ENCODE peak calls at places on chromosome 12, in eight cellular contexts. O is mammary epithelial cell, X is tibial artery, M is foreskin fibroblast, A is NB4, N is choroid plexus epithelial cell, C is GM20000, D is nephron progenitor cell. R is an unnamed sample.

GRCh38 chr12:64461634-64462414 is 9.9 kb downstream of the TBK1 start:
- DNase-seq in O (peak), X (no peak), M (peak), A (no peak), N (peak), C (no peak), D (peak), R (no peak)

GRCh38 chr12:46389130-46389616 is 16.6 kb upstream of the SLC38A2 start:
- DNase-seq in O (no peak), X (peak), M (peak), A (no peak), N (peak), C (no peak), D (no peak), R (no peak)

GRCh38 chr12:41988715-41989114 is 156.0 kb downstream of the GXYLT1 start:
- DNase-seq in O (no peak), X (no peak), M (no peak), A (no peak), N (no peak), C (no peak), D (no peak), R (no peak)

GRCh38 chr12:28024231-28024995 is 51.9 kb upstream of the PTHLH start:
- DNase-seq in O (peak), X (no peak), M (peak), A (no peak), N (peak), C (no peak), D (no peak), R (no peak)

GRCh38 chr12:3622021-3622731 is 130.7 kb downstream of the CRACR2A start:
- DNase-seq in O (no peak), X (no peak), M (no peak), A (no peak), N (no peak), C (no peak), D (no peak), R (no peak)

GRCh38 chr12:48281811-48282210 is 68.9 kb downstream of the ZNF641 start:
- DNase-seq in O (peak), X (no peak), M (peak), A (no peak), N (peak), C (no peak), D (no peak), R (no peak)

GRCh38 chr12:229441-230191 is 15.7 kb upstream of the SLC6A12 start:
- DNase-seq in O (no peak), X (no peak), M (no peak), A (no peak), N (no peak), C (no peak), D (no peak), R (no peak)

GRCh38 chr12:90593596-90594290 is 361.2 kb downstream of the CCER1 start:
- DNase-seq in O (no peak), X (no peak), M (peak), A (no peak), N (no peak), C (no peak), D (no peak), R (no peak)

GRCh38 chr12:119802472-119802871 is 74.6 kb downstream of the CIT start:
- DNase-seq in O (no peak), X (peak), M (peak), A (no peak), N (peak), C (no peak), D (no peak), R (no peak)

GRCh38 chr12:87802721-87803011 is 226.5 kb downstream of the C12orf50 start:
- DNase-seq in O (no peak), X (no peak), M (no peak), A (no peak), N (no peak), C (no peak), D (no peak), R (no peak)

GRCh38 chr12:9124346-9125031 is 8.8 kb upstream of the A2M start:
- DNase-seq in O (no peak), X (no peak), M (no peak), A (no peak), N (no peak), C (no peak), D (no peak), R (no peak)

GRCh38 chr12:28378749-28379148 is 188.5 kb downstream of the CCDC91 start:
- DNase-seq in O (peak), X (no peak), M (peak), A (peak), N (peak), C (no peak), D (no peak), R (no peak)

GRCh38 chr12:4421590-4422031 is 24.0 kb downstream of the FGF6 start:
- DNase-seq in O (peak), X (no peak), M (peak), A (peak), N (peak), C (peak), D (peak), R (peak)

GRCh38 chr12:5268424-5269210 is 163.3 kb upstream of the NTF3 start:
- DNase-seq in O (peak), X (no peak), M (no peak), A (no peak), N (no peak), C (no peak), D (no peak), R (no peak)

GRCh38 chr12:131755305-131756113 is 44.6 kb downstream of the SFSWAP start:
- DNase-seq in O (no peak), X (no peak), M (peak), A (peak), N (peak), C (peak), D (no peak), R (peak)

GRCh38 chr12:19972325-19973288 is 395.7 kb upstream of the PDE3A start:
- DNase-seq in O (no peak), X (no peak), M (no peak), A (no peak), N (no peak), C (peak), D (no peak), R (peak)

GRCh38 chr12:83700858-83701257 is 1014.2 kb downstream of the TMTC2 start:
- DNase-seq in O (peak), X (no peak), M (peak), A (no peak), N (peak), C (no peak), D (no peak), R (no peak)

GRCh38 chr12:123991402-123991951 is 18.5 kb downstream of the ZNF664 start:
- DNase-seq in O (peak), X (no peak), M (no peak), A (no peak), N (no peak), C (no peak), D (no peak), R (no peak)

GRCh38 chr12:12008232-12008850 is 62.4 kb upstream of the BCL2L14 start:
- DNase-seq in O (peak), X (no peak), M (no peak), A (peak), N (no peak), C (no peak), D (no peak), R (no peak)
- TF ChIP-seq CTCF in O (peak), X (no peak), M (peak), A (peak), N (peak), C (peak), D (no peak), R (peak)

GRCh38 chr12:8033153-8034044 is 883 bp downstream of the FOXJ2 start:
- DNase-seq in O (peak), X (peak), M (peak), A (peak), N (peak), C (peak), D (peak), R (peak)
- TF ChIP-seq CTCF in O (no peak), X (no peak), M (no peak), A (no peak), N (no peak), C (no peak), D (no peak), R (no peak)

DNA sequence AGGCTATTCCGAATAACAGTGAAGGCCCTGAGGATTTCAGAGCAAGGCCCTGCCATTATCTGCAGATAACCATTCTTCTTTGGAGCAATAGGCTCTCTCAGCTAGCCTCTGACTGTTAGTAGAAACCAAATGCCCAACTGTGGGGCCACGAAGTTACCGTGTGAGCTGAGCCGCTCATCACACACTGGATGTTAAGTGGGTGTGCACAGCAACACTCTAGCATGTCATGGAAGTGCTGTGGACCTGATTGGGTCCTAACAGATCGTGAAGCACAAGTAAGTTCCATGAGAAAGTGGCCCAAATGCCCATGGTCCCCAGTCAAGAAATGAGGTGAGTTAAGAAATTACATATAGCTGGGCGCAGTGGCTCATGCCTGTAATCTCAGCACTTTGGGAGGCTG is 190.4 kb downstream of the ALG10 start:
- DNase-seq in O (no peak), X (no peak), M (no peak), A (no peak), N (no peak), C (no peak), D (no peak), R (no peak)
- TF ChIP-seq CTCF in O (no peak), X (no peak), M (no peak), A (no peak), N (no peak), C (no peak), D (no peak), R (no peak)

GRCh38 chr12:51321882-51322281 is 2.1 kb downstream of the BIN2 start:
- DNase-seq in O (no peak), X (no peak), M (no peak), A (no peak), N (no peak), C (no peak), D (no peak), R (no peak)

GRCh38 chr12:51323966-51324895 is at the start of gene BIN2:
- DNase-seq in O (no peak), X (peak), M (no peak), A (peak), N (no peak), C (peak), D (no peak), R (peak)

GRCh38 chr12:51322452-51322851 is 1.5 kb downstream of the BIN2 start:
- DNase-seq in O (no peak), X (no peak), M (no peak), A (peak), N (no peak), C (peak), D (no peak), R (peak)

GRCh38 chr12:51324953-51325352 is 979 bp upstream of the BIN2 start:
- DNase-seq in O (no peak), X (no peak), M (no peak), A (no peak), N (no peak), C (no peak), D (no peak), R (no peak)

DNA sequence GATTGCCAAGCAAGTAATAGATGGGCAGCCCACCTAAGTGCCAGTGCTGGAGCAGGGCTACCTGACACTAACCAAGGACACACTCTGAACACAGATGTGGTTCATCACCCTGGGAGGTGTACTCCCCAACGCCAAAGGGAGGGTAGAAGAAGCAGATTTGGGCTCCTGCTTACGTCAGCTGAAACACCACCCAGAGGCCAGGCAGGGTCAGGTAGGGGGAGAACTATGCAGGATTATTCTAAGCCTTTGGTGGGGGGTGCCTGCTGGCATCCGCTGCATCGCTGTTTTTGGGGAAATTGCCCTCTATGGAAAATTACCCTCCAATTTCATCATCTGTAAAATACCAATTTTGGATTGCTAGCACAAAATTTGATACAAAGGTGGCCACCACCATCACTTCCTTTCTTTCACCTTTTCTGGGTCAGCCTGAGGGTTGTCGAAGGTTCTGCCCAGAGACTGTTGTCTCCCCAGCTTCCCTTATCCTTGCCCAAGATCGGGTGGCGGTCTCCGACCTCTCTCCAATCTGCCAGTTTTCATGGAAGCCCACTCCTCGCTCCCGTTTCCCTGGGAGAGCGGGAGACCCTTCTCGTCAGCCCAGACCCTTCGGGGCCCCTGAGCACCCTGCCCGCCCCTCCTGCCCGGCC is 535 bp downstream of the BIN2 start:
- DNase-seq in O (no peak), X (no peak), M (no peak), A (peak), N (no peak), C (peak), D (no peak), R (peak)
- TF ChIP-seq CTCF in O (no peak), X (no peak), M (no peak), A (no peak), N (no peak), C (no peak), D (no peak), R (no peak)

GRCh38 chr12:106345739-106346138 is 11.8 kb upstream of the POLR3B start:
- DNase-seq in O (peak), X (no peak), M (peak), A (peak), N (peak), C (no peak), D (peak), R (no peak)
- TF ChIP-seq CTCF in O (peak), X (peak), M (peak), A (peak), N (peak), C (no peak), D (peak), R (no peak)

DNA sequence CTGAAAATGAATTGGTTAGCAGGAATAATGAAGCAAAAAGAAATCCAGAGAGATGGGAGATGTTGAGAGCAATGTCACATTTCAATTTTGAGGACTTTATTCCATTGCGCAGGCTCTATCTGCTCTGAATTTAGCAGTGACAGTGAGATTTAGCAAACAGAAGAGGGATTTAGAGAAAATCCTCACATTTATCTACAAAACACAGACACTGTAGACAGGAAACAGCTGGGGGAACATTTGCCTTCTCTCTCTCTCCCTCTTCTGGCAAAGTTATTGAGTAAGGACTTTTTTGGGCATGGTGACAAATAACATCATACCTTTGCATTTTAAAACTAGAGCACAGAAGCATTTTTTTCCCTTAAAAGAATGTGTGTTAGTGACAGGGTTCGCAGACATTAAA is at the start of gene IGF1:
- DNase-seq in O (no peak), X (no peak), M (peak), A (no peak), N (peak), C (no peak), D (no peak), R (no peak)
- TF ChIP-seq CTCF in O (no peak), X (no peak), M (peak), A (no peak), N (peak), C (no peak), D (no peak), R (peak)

GRCh38 chr12:30200864-30201263 is 417.1 kb upstream of the TMTC1 start:
- DNase-seq in O (no peak), X (no peak), M (peak), A (no peak), N (no peak), C (no peak), D (peak), R (no peak)

GRCh38 chr12:30202521-30203259 is 418.9 kb upstream of the TMTC1 start:
- DNase-seq in O (no peak), X (no peak), M (no peak), A (no peak), N (no peak), C (no peak), D (no peak), R (no peak)

GRCh38 chr12:30203981-30204380 is 420.2 kb upstream of the TMTC1 start:
- DNase-seq in O (no peak), X (no peak), M (no peak), A (no peak), N (no peak), C (no peak), D (no peak), R (no peak)

GRCh38 chr12:30197392-30198047 is 413.8 kb upstream of the TMTC1 start:
- DNase-seq in O (peak), X (no peak), M (peak), A (no peak), N (peak), C (no peak), D (no peak), R (no peak)

GRCh38 chr12:30201301-30202160 is 417.8 kb upstream of the TMTC1 start:
- DNase-seq in O (no peak), X (no peak), M (peak), A (no peak), N (peak), C (no peak), D (peak), R (no peak)
- TF ChIP-seq CTCF in O (no peak), X (no peak), M (no peak), A (no peak), N (peak), C (no peak), D (no peak), R (no peak)

DNA sequence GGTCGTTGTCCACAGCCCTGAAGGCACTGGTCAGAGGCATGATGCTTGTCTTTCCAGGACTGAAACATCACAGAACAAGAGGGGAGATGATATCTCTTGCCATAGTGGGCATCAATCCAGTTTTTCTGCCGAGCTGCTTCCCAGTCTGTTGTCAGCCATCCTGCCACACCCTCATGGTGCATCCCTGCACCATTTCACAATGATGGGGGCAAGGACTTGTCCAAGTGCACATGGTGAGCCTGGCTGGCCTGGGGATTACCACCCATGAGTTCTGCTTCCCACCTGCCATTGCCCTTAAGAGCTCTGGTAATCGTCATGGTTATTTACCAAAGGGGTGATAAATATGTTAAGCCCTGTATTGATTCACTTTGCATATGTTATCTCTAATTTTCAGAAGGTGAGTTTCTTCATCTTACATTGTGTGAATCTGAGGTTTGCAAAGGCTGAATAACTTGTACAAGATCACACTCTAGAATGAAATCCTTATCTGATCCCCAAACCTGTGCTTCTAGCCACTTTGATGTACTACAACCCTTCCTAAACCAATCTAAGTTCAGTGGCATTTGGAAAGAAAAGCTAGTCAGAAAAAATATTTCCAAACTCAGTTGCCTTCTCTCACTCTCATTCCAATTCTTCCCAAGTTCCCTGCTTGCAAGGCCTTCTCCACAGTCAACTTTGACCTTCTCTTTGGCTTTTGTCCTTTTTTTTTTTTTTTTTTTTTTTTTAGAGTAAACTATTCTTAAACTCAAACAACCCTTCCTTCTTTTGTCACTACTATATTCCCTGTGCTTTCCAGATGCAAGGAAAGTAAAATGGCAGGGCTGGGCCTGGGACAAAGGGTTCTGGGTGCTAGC is 2.3 kb downstream of the AVIL start:
- DNase-seq in O (no peak), X (no peak), M (peak), A (no peak), N (no peak), C (no peak), D (no peak), R (no peak)
- TF ChIP-seq CTCF in O (no peak), X (no peak), M (no peak), A (no peak), N (no peak), C (no peak), D (no peak), R (no peak)

DNA sequence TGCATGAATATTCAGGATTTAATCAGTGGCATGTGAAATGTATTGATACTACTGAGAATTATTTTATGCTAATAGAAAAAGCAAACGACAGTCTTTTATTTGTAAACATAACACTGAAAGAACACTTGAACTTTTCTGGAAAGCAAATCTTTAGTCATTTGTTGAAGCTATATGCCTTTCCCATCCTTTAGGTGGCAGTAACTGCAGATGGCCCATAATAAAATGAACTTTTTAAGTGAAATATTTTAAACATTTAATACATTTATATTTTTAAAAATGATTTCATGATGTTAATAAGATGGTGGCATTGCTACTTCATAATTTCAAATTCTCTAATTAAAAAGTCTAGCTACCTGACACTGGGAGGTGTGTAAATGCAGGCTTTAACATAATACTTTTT is 13.9 kb upstream of the KRR1 start:
- DNase-seq in O (no peak), X (no peak), M (peak), A (no peak), N (peak), C (no peak), D (no peak), R (no peak)
- TF ChIP-seq CTCF in O (peak), X (no peak), M (peak), A (no peak), N (peak), C (no peak), D (peak), R (no peak)

R was measured in GM13977.